ENCODE peak calls at places on chromosomes 1 and 21, in four cellular contexts. R, O, P and F are unnamed samples. For H3K4me1, the result is how much of the 10 kb centered on the place peaks cover.

GRCh38 chr1:220045356-220046051 is 801 bp downstream of the EPRS1 start:
- DNase-seq in R (peak), P (no peak), O (no peak), F (no peak)

GRCh38 chr1:183699643-183700160 is 46.6 kb upstream of the APOBEC4 start:
- DNase-seq in P (no peak), O (no peak), R (no peak), F (no peak)

GRCh38 chr1:21468597-21468996 is 28.7 kb downstream of the NBPF3 start:
- DNase-seq in O (no peak), R (no peak), P (peak), F (no peak)

GRCh38 chr1:107829083-107829771 is 135.8 kb downstream of the VAV3 start:
- DNase-seq in O (no peak), R (peak), P (no peak), F (no peak)

GRCh38 chr1:209616366-209617046 is 33.0 kb downstream of the CAMK1G start:
- DNase-seq in R (no peak), O (no peak), P (no peak), F (peak)

GRCh38 chr1:59879556-59879955 is 47.0 kb downstream of the CYP2J2 start:
- DNase-seq in R (no peak), O (peak), P (peak), F (peak)

GRCh38 chr1:192998536-192998935 is 60.6 kb downstream of the UCHL5 start:
- DNase-seq in O (no peak), P (no peak), R (no peak), F (no peak)

GRCh38 chr1:17875171-17875881 is 120.2 kb downstream of the ACTL8 start:
- DNase-seq in P (no peak), R (no peak), O (no peak), F (no peak)

GRCh38 chr1:58331156-58331555 is 215.4 kb downstream of the OMA1 start:
- DNase-seq in R (no peak), O (no peak), P (no peak), F (no peak)

GRCh38 chr1:50969611-50970507 is at the start of gene CDKN2C:
- DNase-seq in P (no peak), O (no peak), R (peak), F (peak)

GRCh38 chr1:33182896-33183295 is 1.1 kb upstream of the TRIM62 start:
- DNase-seq in P (no peak), R (no peak), O (no peak), F (no peak)

GRCh38 chr1:165109013-165109412 is 247.5 kb downstream of the LMX1A start:
- DNase-seq in O (no peak), R (no peak), P (no peak), F (no peak)

GRCh38 chr1:9200441-9200840 is 34.1 kb upstream of the H6PD start:
- DNase-seq in R (no peak), P (no peak), O (no peak), F (no peak)

GRCh38 chr1:100606438-100606837 is 68.5 kb downstream of the GPR88 start:
- DNase-seq in O (peak), R (no peak), P (no peak), F (peak)

GRCh38 chr1:180912801-180913616 is at the start of gene KIAA1614:
- DNase-seq in R (no peak), O (no peak), P (peak), F (peak)

GRCh38 chr1:6014130-6014999 is 22.1 kb upstream of the NPHP4 start:
- DNase-seq in P (no peak), R (no peak), O (no peak), F (peak)

GRCh38 chr1:54289061-54289938 is 89.3 kb downstream of the MRPL37 start:
- DNase-seq in P (no peak), R (no peak), O (no peak), F (no peak)

GRCh38 chr1:54291276-54292014 is 91.5 kb downstream of the MRPL37 start:
- DNase-seq in P (no peak), R (no peak), O (no peak), F (no peak)

GRCh38 chr1:54287821-54288220 is 87.9 kb downstream of the MRPL37 start:
- DNase-seq in R (no peak), P (no peak), O (no peak), F (peak)

GRCh38 chr1:54290443-54291184 is 90.6 kb downstream of the MRPL37 start:
- DNase-seq in O (no peak), R (no peak), P (no peak), F (no peak)

GRCh38 chr1:54289939-54290233 is 89.9 kb downstream of the MRPL37 start:
- DNase-seq in R (no peak), O (no peak), P (no peak), F (no peak)
- H3K4me1 ChIP-seq in R (half or more), O (under half), P (under half), F (half or more)

DNA sequence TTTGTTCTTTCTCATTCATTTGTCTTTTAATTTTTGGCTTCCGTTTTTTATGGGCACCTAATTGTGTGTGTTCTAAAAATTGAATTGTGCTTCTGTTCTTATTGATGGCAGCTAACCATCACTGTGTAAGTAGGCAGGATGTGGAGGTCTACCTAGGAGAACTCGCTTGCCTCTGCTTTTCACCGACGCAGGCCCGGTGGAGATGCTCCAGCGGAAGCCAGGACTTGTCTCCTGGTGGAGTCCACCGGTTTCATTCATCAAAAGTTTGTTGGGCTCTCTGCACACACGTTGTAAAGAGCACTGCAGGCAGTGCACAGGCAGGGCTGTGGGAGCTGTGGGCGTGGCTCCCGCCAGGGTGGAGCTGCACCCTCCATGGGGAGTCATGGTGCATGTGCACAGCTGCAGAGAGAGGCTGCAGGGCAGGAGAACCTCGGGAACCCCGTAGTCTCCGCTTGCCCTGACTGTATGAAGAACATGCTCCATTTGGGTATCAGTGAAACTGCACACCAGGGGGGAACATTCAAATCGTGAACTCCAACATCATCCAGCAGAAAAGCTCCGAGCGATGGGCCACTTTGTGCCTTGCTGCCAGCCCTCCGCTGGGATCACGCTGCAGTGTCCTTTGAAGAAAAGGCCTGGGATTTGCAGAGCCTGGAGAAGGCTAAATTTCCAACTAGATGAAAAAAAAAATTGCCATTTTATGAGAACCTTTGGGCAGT is 6.0 kb upstream of the C1orf174 start:
- DNase-seq in P (no peak), R (no peak), O (no peak), F (no peak)
- H3K4me1 ChIP-seq in P (under half), R (under half), O (under half), F (under half)

GRCh38 chr21:42533306-42533962 is 19.8 kb downstream of the SLC37A1 start:
- DNase-seq in P (no peak), O (no peak), R (no peak), F (no peak)

GRCh38 chr21:42530167-42530518 is 16.5 kb downstream of the SLC37A1 start:
- DNase-seq in O (no peak), R (no peak), P (no peak), F (no peak)

GRCh38 chr21:42533963-42534355 is 20.3 kb downstream of the SLC37A1 start:
- DNase-seq in P (no peak), R (no peak), O (no peak), F (no peak)

GRCh38 chr21:42532466-42533181 is 19.0 kb downstream of the SLC37A1 start:
- DNase-seq in R (no peak), P (no peak), O (no peak), F (peak)

DNA sequence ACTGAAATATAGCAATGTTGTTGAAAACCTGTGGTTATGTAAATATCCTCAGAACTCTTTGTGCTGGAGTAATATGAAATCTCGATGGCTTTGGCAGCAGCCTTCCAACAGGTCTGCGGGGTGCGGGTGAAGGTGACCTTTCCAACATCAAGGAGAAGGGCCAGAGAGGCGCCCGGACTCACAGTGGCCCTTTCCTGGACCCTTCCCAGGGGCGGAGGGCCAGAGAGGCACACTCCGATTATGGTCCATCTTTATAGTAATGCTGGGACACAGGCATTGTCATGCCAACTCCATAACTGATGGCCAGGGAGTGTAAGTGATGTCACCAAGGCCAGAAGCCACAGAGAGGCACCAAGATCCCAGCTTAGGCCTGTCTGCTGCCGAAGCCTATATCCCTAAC is 18.1 kb downstream of the SLC37A1 start:
- DNase-seq in P (no peak), R (no peak), O (no peak), F (no peak)
- H3K4me1 ChIP-seq in P (under half), R (under half), O (under half), F (under half)

GRCh38 chr1:244077473-244078220 is 26.6 kb downstream of the ZBTB18 start:
- DNase-seq in R (no peak), O (no peak), P (no peak), F (no peak)
- H3K4me1 ChIP-seq in R (under half), O (under half), P (under half), F (under half)

GRCh38 chr1:232456720-232457119 is 173.2 kb downstream of the SIPA1L2 start:
- DNase-seq in P (no peak), O (no peak), R (no peak), F (no peak)
- H3K4me1 ChIP-seq in P (under half), O (under half), R (under half), F (under half)

GRCh38 chr1:153394391-153394790 is 3.5 kb upstream of the S100A8 start:
- DNase-seq in R (no peak), P (no peak), O (no peak), F (no peak)
- H3K4me1 ChIP-seq in R (under half), P (under half), O (under half), F (under half)

DNA sequence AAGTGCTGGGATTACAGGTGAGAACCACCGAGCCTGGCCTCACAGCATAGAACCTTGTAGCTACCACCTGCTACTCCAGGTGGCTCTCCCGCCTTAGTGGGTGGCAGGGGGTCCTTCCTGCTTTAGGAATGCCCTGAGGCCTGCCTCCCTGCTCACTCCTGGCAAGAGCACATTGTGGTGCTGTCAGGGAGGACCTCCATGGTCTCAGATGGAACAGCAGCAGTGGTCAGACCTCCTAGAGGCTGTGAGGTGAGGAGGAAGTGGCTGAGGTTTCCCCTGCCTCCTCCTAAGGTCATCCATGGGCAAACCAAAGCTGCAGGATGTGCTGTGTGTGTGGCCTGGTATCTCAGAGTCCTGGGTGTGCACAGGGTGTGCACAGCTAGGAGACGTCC is 6.7 kb downstream of the SOX13 start:
- DNase-seq in O (no peak), P (no peak), R (no peak), F (no peak)
- H3K4me1 ChIP-seq in O (half or more), P (half or more), R (under half), F (under half)